ENCODE peak calls at places on chromosomes 3 and 15, in six cellular contexts. One of them, this sample, is unnamed.

GRCh38 chr3:162400697-162401096 is 904.1 kb downstream of the OTOL1 start:
- DNase-seq in mesenchymal stem cell: no peak
- DNase-seq in IMR-90: no peak
- DNase-seq in H1: no peak
- DNase-seq in neuronal stem cell: no peak
- DNase-seq in H9: no peak
- DNase-seq in this sample: no peak

GRCh38 chr3:197749315-197749600 is 425 bp upstream of the FYTTD1 start:
- DNase-seq in H9: peak; percentile 73
- DNase-seq in H1: no peak
- DNase-seq in neuronal stem cell: no peak
- DNase-seq in mesenchymal stem cell: peak; percentile 70
- DNase-seq in IMR-90: peak; percentile 76
- DNase-seq in this sample: peak; percentile 61

GRCh38 chr3:60743631-60744164 is 507.6 kb downstream of the FHIT start:
- DNase-seq in IMR-90: no peak
- DNase-seq in H1: no peak
- DNase-seq in H9: peak; percentile 51
- DNase-seq in mesenchymal stem cell: no peak
- DNase-seq in neuronal stem cell: peak; percentile 76
- DNase-seq in this sample: no peak

GRCh38 chr3:134552776-134553175 is 66.9 kb downstream of the CEP63 start:
- DNase-seq in neuronal stem cell: no peak
- DNase-seq in IMR-90: peak; percentile 52
- DNase-seq in H1: no peak
- DNase-seq in mesenchymal stem cell: no peak
- DNase-seq in H9: no peak
- DNase-seq in this sample: no peak

GRCh38 chr15:92020207-92020606 is 166.7 kb downstream of the SLCO3A1 start:
- DNase-seq in H1: no peak
- DNase-seq in IMR-90: no peak
- DNase-seq in H9: no peak
- DNase-seq in neuronal stem cell: no peak
- DNase-seq in mesenchymal stem cell: no peak
- DNase-seq in this sample: no peak

GRCh38 chr3:155859859-155860258 is 5.6 kb upstream of the SLC33A1 start:
- DNase-seq in neuronal stem cell: no peak
- DNase-seq in mesenchymal stem cell: peak; percentile 22
- DNase-seq in H1: no peak
- DNase-seq in IMR-90: peak; percentile 18
- DNase-seq in H9: no peak
- DNase-seq in this sample: no peak

GRCh38 chr3:31533169-31533870 is 595 bp downstream of the STT3B start:
- DNase-seq in H1: no peak
- DNase-seq in IMR-90: peak; percentile 1
- DNase-seq in neuronal stem cell: peak; percentile 32
- DNase-seq in mesenchymal stem cell: peak; percentile 49
- DNase-seq in H9: peak; percentile 40
- DNase-seq in this sample: peak; percentile 18

GRCh38 chr3:186638259-186638658 is 1.9 kb upstream of the FETUB start:
- DNase-seq in neuronal stem cell: no peak
- DNase-seq in H1: no peak
- DNase-seq in mesenchymal stem cell: no peak
- DNase-seq in H9: no peak
- DNase-seq in IMR-90: no peak
- DNase-seq in this sample: no peak

GRCh38 chr3:9105421-9105820 is 142.1 kb upstream of the RAD18 start:
- DNase-seq in H1: no peak
- DNase-seq in IMR-90: no peak
- DNase-seq in mesenchymal stem cell: no peak
- DNase-seq in H9: no peak
- DNase-seq in neuronal stem cell: no peak
- DNase-seq in this sample: no peak

GRCh38 chr15:85963262-85963760 is 116.4 kb upstream of the AGBL1 start:
- DNase-seq in IMR-90: no peak
- DNase-seq in neuronal stem cell: no peak
- DNase-seq in mesenchymal stem cell: no peak
- DNase-seq in H9: no peak
- DNase-seq in H1: no peak
- DNase-seq in this sample: no peak

GRCh38 chr3:4822568-4822967 is 156.7 kb upstream of the BHLHE40 start:
- DNase-seq in mesenchymal stem cell: no peak
- DNase-seq in IMR-90: no peak
- DNase-seq in neuronal stem cell: no peak
- DNase-seq in H9: no peak
- DNase-seq in H1: no peak
- DNase-seq in this sample: no peak

GRCh38 chr3:59256233-59256632 is 206.4 kb upstream of the CFAP20DC start:
- DNase-seq in mesenchymal stem cell: peak; percentile 22
- DNase-seq in H9: no peak
- DNase-seq in neuronal stem cell: no peak
- DNase-seq in H1: no peak
- DNase-seq in IMR-90: no peak
- DNase-seq in this sample: no peak

GRCh38 chr15:39195988-39196486 is 384.8 kb upstream of the THBS1 start:
- DNase-seq in H9: no peak
- DNase-seq in neuronal stem cell: no peak
- DNase-seq in mesenchymal stem cell: peak; percentile 73
- DNase-seq in H1: no peak
- DNase-seq in IMR-90: peak; percentile 85
- DNase-seq in this sample: peak; percentile 95

GRCh38 chr3:172454180-172454579 is 5.9 kb upstream of the GHSR start:
- DNase-seq in neuronal stem cell: no peak
- DNase-seq in H9: no peak
- DNase-seq in H1: no peak
- DNase-seq in mesenchymal stem cell: no peak
- DNase-seq in IMR-90: no peak
- DNase-seq in this sample: no peak

GRCh38 chr15:99257107-99257750 is 5.9 kb downstream of the LRRC28 start:
- DNase-seq in H1: no peak
- DNase-seq in IMR-90: no peak
- DNase-seq in H9: no peak
- DNase-seq in neuronal stem cell: no peak
- DNase-seq in mesenchymal stem cell: no peak
- DNase-seq in this sample: no peak

GRCh38 chr3:32399030-32399620 is 7.5 kb downstream of the CMTM7 start:
- DNase-seq in mesenchymal stem cell: peak; percentile 61
- DNase-seq in neuronal stem cell: peak; percentile 51
- DNase-seq in IMR-90: peak; percentile 60
- DNase-seq in H9: no peak
- DNase-seq in H1: no peak
- DNase-seq in this sample: peak; percentile 30

GRCh38 chr15:60994842-60995495 is 234.1 kb downstream of the RORA start:
- DNase-seq in mesenchymal stem cell: no peak
- DNase-seq in H9: no peak
- DNase-seq in neuronal stem cell: no peak
- DNase-seq in IMR-90: no peak
- DNase-seq in H1: no peak
- DNase-seq in this sample: no peak

GRCh38 chr15:38714309-38715072 is 149.9 kb upstream of the RASGRP1 start:
- DNase-seq in IMR-90: peak; percentile 96
- DNase-seq in H9: no peak
- DNase-seq in mesenchymal stem cell: peak; percentile 94
- DNase-seq in neuronal stem cell: no peak
- DNase-seq in H1: no peak
- DNase-seq in this sample: peak; percentile 79

GRCh38 chr3:197352382-197352781 is 54.0 kb upstream of the DLG1 start:
- DNase-seq in mesenchymal stem cell: peak; percentile 26
- DNase-seq in H9: no peak
- DNase-seq in neuronal stem cell: no peak
- DNase-seq in IMR-90: peak; percentile 69
- DNase-seq in H1: no peak
- DNase-seq in this sample: no peak

GRCh38 chr3:49939858-49940666 is at the start of gene RBM6:
- DNase-seq in mesenchymal stem cell: peak; percentile 98
- DNase-seq in IMR-90: peak; percentile 97
- DNase-seq in H1: peak; percentile 94
- DNase-seq in H9: peak; percentile 99
- DNase-seq in neuronal stem cell: peak; percentile 92
- DNase-seq in this sample: peak; percentile 94

GRCh38 chr3:128372281-128372680 is 94.4 kb downstream of the DNAJB8 start:
- DNase-seq in H1: no peak
- DNase-seq in IMR-90: no peak
- DNase-seq in neuronal stem cell: no peak
- DNase-seq in mesenchymal stem cell: no peak
- DNase-seq in H9: no peak
- DNase-seq in this sample: no peak

GRCh38 chr15:82137261-82137660 is 91.4 kb upstream of the MEX3B start:
- DNase-seq in mesenchymal stem cell: no peak
- DNase-seq in neuronal stem cell: no peak
- DNase-seq in H1: no peak
- DNase-seq in IMR-90: no peak
- DNase-seq in H9: no peak
- DNase-seq in this sample: peak; percentile 13

GRCh38 chr3:72018339-72018984 is 233.5 kb upstream of the PROK2 start:
- DNase-seq in IMR-90: peak; percentile 7
- DNase-seq in H1: no peak
- DNase-seq in neuronal stem cell: no peak
- DNase-seq in H9: no peak
- DNase-seq in mesenchymal stem cell: peak; percentile 27
- DNase-seq in this sample: no peak

GRCh38 chr15:44727462-44728231 is 8.7 kb upstream of the TRIM69 start:
- DNase-seq in H1: no peak
- DNase-seq in IMR-90: no peak
- DNase-seq in H9: no peak
- DNase-seq in neuronal stem cell: no peak
- DNase-seq in mesenchymal stem cell: no peak
- DNase-seq in this sample: peak; percentile 20
- H3K9ac ChIP-seq in H1: no peak overlapping the region
- H3K9ac ChIP-seq in IMR-90: no peak overlapping the region
- H3K9ac ChIP-seq in H9: no peak overlapping the region
- H3K9ac ChIP-seq in neuronal stem cell: no peak overlapping the region
- H3K9ac ChIP-seq in mesenchymal stem cell: peak overlapping the region; percentile 97
- H3K9ac ChIP-seq in this sample: no peak overlapping the region

DNA sequence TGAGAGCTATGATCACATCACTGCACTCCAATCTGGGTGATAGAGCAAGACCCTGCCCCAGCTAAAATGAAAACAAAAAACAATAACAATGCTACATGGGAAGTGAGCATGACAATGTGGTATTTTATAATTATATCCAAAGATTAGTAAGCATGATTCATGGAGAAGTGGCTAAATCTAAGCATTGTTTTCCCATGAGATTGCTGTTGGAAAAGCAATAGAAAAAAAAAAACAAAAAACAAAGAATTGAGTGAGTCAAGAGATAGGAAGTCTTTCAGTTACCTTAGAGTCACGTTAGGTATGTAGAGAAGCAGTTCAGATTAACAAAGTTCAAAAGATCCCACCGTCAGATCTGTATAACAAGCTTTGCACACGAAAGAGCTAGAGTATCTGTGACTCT is 210.3 kb upstream of the CNTN6 start:
- DNase-seq in mesenchymal stem cell: no peak
- DNase-seq in H9: no peak
- DNase-seq in H1: no peak
- DNase-seq in IMR-90: no peak
- DNase-seq in neuronal stem cell: no peak
- DNase-seq in this sample: no peak
- H3K14ac ChIP-seq in mesenchymal stem cell: no peak overlapping the region
- H3K14ac ChIP-seq in H9: no peak overlapping the region
- H3K14ac ChIP-seq in H1: no peak overlapping the region
- H3K14ac ChIP-seq in IMR-90: no peak overlapping the region
- H3K14ac ChIP-seq in neuronal stem cell: no peak overlapping the region
- H3K14ac ChIP-seq in this sample: no peak overlapping the region

DNA sequence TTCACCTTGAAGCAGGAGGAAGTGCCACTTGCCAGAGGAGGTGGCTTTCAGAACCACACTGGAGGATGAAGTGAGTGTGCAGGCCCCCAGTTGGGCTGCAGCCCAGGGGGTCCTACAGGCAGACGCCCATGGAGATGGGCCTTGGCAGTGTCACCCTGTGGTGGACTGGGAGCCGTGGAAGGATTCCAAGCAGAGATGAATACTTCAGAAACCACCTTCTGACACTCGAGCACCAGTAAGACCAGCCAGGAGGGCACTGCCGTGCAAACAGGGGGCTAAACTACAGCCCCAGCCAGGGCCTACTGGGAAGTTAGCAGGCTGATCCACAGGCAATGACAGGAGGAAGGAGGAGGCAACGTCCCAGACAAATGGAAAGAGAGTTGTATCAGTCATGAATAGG is 55.4 kb downstream of the VGLL4 start:
- DNase-seq in H9: no peak
- DNase-seq in mesenchymal stem cell: no peak
- DNase-seq in neuronal stem cell: no peak
- DNase-seq in H1: no peak
- DNase-seq in IMR-90: no peak
- DNase-seq in this sample: no peak
- H3K23ac ChIP-seq in H9: no peak overlapping the region
- H3K23ac ChIP-seq in mesenchymal stem cell: no peak overlapping the region
- H3K23ac ChIP-seq in neuronal stem cell: no peak overlapping the region
- H3K23ac ChIP-seq in H1: no peak overlapping the region
- H3K23ac ChIP-seq in IMR-90: peak overlapping the region; percentile 0
- H3K23ac ChIP-seq in this sample: no peak overlapping the region

GRCh38 chr3:33789183-33789954 is 9.1 kb upstream of the PDCD6IP start:
- DNase-seq in H1: no peak
- DNase-seq in neuronal stem cell: no peak
- DNase-seq in mesenchymal stem cell: no peak
- DNase-seq in IMR-90: no peak
- DNase-seq in H9: no peak
- DNase-seq in this sample: no peak

GRCh38 chr3:33786565-33787327 is 11.7 kb upstream of the PDCD6IP start:
- DNase-seq in H9: no peak
- DNase-seq in mesenchymal stem cell: no peak
- DNase-seq in IMR-90: no peak
- DNase-seq in H1: no peak
- DNase-seq in neuronal stem cell: no peak
- DNase-seq in this sample: peak; percentile 71

GRCh38 chr3:33791477-33792166 is 6.8 kb upstream of the PDCD6IP start:
- DNase-seq in IMR-90: peak; percentile 41
- DNase-seq in mesenchymal stem cell: peak; percentile 79
- DNase-seq in neuronal stem cell: no peak
- DNase-seq in H1: no peak
- DNase-seq in H9: no peak
- DNase-seq in this sample: peak; percentile 75

GRCh38 chr3:33790091-33790490 is 8.3 kb upstream of the PDCD6IP start:
- DNase-seq in H1: no peak
- DNase-seq in mesenchymal stem cell: no peak
- DNase-seq in neuronal stem cell: no peak
- DNase-seq in IMR-90: no peak
- DNase-seq in H9: no peak
- DNase-seq in this sample: no peak

DNA sequence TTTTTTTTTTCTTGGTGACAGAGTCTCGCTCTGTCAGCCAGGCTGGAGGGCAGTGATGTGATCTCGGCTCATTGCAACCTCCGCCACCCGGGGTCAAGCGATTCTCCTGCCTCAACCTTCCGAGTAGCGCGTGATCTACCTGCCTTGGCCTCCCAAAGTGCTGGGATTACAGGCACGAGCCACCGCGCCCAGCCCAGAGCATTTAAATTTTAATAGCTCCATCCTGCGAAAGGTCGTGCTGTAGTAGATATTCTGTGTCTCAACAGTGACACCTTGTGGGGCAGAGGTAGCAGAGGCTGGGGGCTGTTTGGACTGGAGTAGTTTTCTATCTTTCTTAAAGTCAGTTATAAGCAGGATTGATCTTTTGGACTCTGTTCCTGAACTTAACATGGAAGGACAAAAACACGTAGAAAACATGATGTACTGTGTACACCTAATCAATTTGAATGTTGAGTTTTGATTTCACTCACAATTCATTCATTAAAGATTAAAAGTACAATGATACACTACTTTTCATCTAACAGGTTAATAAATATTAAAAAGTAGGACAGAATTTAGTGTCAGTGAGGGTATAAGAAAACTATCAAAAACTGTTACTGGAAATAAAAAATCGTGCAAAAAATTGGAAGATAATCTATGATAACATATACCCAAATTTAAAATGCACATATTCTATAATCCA is 11.0 kb upstream of the PDCD6IP start:
- DNase-seq in mesenchymal stem cell: peak; percentile 72
- DNase-seq in neuronal stem cell: peak; percentile 58
- DNase-seq in H1: no peak
- DNase-seq in H9: peak; percentile 88
- DNase-seq in IMR-90: peak; percentile 72
- DNase-seq in this sample: peak; percentile 64
- H3K9ac ChIP-seq in mesenchymal stem cell: peak overlapping the region; percentile 67
- H3K9ac ChIP-seq in neuronal stem cell: no peak overlapping the region
- H3K9ac ChIP-seq in H1: no peak overlapping the region
- H3K9ac ChIP-seq in H9: no peak overlapping the region
- H3K9ac ChIP-seq in IMR-90: no peak overlapping the region
- H3K9ac ChIP-seq in this sample: no peak overlapping the region

This sample was measured in trophoblast cell.